ENCODE peak calls at places on chromosomes 3 and 15, in four cellular contexts. L is HepG2, C is K562, A is H1. Q is an unnamed sample.

GRCh38 chr15:90106522-90107117 is 4.4 kb upstream of the IDH2 start:
- DNase-seq in L (no peak), C (peak; percentile 53), A (no peak), Q (no peak)

GRCh38 chr3:170953229-170953628 is 44.8 kb upstream of the EIF5A2 start:
- DNase-seq in L (no peak), C (peak; percentile 22), A (no peak), Q (no peak)

GRCh38 chr3:160403028-160403545 is 3.6 kb downstream of the SMC4 start:
- DNase-seq in L (no peak), C (no peak), A (no peak), Q (no peak)

GRCh38 chr15:92661961-92662360 is 6.4 kb upstream of the FAM174B start:
- DNase-seq in L (no peak), C (no peak), A (no peak), Q (no peak)

GRCh38 chr3:65138531-65138930 is 450.7 kb upstream of the ADAMTS9 start:
- DNase-seq in L (no peak), C (no peak), A (no peak), Q (no peak)

GRCh38 chr3:177451940-177452484 is 254.7 kb upstream of the TBL1XR1 start:
- DNase-seq in L (peak; percentile 41), C (no peak), A (no peak), Q (no peak)

GRCh38 chr3:172915911-172916514 is 165.5 kb downstream of the ECT2 start:
- DNase-seq in L (no peak), C (no peak), A (no peak), Q (no peak)

GRCh38 chr3:9903238-9903624 is 583 bp downstream of the IL17RE start:
- DNase-seq in L (no peak), C (no peak), A (no peak), Q (no peak)

GRCh38 chr3:32297366-32297765 is 58.9 kb downstream of the CMTM8 start:
- DNase-seq in L (no peak), C (no peak), A (no peak), Q (no peak)

GRCh38 chr3:170585937-170586310 is at the start of gene SLC7A14:
- DNase-seq in L (no peak), C (no peak), A (peak; percentile 69), Q (no peak)

GRCh38 chr15:89907289-89907688 is 5.5 kb downstream of the ARPIN start:
- DNase-seq in L (no peak), C (no peak), A (no peak), Q (no peak)

GRCh38 chr3:57856675-57857074 is 100.6 kb downstream of the SLMAP start:
- DNase-seq in L (no peak), C (peak; percentile 4), A (no peak), Q (no peak)

GRCh38 chr15:57237282-57237642 is 139.0 kb upstream of the CGNL1 start:
- DNase-seq in L (no peak), C (no peak), A (no peak), Q (no peak)

GRCh38 chr3:65894679-65895078 is 144.0 kb downstream of the MAGI1 start:
- DNase-seq in L (no peak), C (no peak), A (no peak), Q (no peak)

GRCh38 chr3:16134173-16134928 is 40.1 kb upstream of the GALNT15 start:
- DNase-seq in L (no peak), C (no peak), A (no peak), Q (no peak)

GRCh38 chr3:125310623-125311076 is 64.5 kb downstream of the ZNF148 start:
- DNase-seq in L (peak; percentile 5), C (peak; percentile 56), A (no peak), Q (peak; percentile 33)
- TF ChIP-seq HDAC6 in L (no peak), C (no peak), A (no peak), Q (no peak)

GRCh38 chr3:156826896-156827882 is 1.0 kb downstream of the LEKR1 start:
- DNase-seq in L (no peak), C (no peak), A (no peak), Q (no peak)
- TF ChIP-seq HDAC6 in L (no peak), C (no peak), A (no peak), Q (no peak)

DNA sequence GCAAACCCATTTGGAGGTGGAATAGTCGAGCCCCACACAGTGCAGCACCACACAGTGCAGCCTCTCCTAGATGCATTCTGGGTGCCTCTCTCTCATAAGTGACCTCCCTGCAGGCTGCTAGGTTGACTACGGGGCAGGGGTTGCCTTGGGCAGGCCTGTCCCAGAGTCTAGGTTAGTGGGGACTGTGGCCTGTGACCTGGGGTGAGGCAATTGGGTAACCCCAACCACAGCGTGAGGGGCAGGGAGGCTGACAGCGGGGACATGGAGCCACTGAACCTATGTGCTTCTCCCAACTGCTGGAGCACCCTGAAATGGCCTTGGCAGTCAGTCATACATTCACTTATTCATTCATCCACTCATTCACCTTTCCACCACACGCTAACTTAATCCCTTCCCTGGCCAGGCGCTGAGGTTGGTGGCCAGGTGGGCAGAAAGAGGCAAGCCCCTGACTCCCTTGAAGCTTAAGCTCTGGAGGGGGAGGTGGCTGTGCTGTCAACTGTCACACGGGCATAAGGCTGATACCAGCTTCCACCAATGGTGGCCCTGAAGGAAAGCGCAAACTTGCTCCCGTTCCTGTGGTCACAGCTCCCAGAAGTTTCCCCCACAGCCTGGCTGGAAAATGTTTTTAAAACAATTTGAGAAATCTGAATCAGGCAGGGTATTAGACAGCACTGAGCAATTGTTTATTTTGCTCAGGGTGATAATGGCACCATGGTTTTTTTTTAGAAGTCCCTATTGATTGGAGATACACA is 46.2 kb downstream of the WNT7A start:
- DNase-seq in L (no peak), C (no peak), A (no peak), Q (no peak)
- TF ChIP-seq HDAC6 in L (no peak), C (no peak), A (no peak), Q (no peak)

GRCh38 chr3:43879166-43879565 is 188.4 kb downstream of the ABHD5 start:
- DNase-seq in L (no peak), C (peak; percentile 22), A (peak; percentile 63), Q (no peak)
- TF ChIP-seq HDAC6 in L (no peak), C (no peak), A (no peak), Q (no peak)

GRCh38 chr3:196638922-196639516 is 475 bp upstream of the NRROS start:
- DNase-seq in L (no peak), C (peak; percentile 35), A (no peak), Q (no peak)
- TF ChIP-seq HDAC6 in L (no peak), C (no peak), A (no peak), Q (no peak)

DNA sequence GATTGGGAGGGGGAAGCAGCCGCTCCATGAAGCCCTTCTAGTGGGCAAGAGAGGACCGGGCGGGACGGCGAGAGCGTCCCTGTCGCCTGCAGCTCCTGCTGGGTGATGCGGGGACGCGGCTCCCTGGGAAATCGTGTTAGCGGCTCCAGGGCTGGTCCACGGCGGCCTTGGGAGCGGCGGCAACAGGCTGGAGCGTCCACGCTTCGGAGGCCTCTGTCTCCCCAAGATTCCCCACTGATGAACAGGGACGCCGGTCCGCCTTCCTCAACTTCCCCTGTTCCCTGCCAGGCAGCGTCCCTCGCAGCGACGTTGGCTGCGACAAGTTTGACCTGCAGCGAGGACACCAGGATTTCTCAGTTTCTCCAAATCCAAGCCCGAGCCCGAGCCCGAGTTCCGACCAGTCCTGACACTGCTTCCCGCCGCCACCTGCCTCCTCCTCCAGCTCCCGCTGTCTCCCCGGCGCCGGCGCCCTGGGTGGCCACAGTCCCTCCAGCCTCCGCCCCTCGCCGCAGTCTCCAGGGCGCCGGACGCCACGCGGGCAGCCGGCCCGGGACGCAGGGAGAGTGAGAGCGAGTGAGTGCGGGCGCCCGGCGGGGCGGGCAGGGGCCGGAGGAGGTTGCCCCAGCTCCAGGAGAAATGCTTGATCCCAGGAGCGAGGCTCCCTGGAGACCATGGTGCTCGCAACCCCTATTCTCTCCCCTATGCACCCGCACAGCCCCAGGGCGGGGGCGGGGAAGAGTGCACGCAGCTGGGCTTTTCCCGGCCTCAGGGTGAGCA is 78.1 kb upstream of the RNF7 start:
- DNase-seq in L (no peak), C (peak; percentile 38), A (peak; percentile 69), Q (no peak)
- TF ChIP-seq HDAC6 in L (no peak), C (no peak), A (no peak), Q (no peak)

GRCh38 chr15:20106026-20106425 is 435.6 kb downstream of the GOLGA6L6 start:
- DNase-seq in L (no peak), C (no peak), A (no peak), Q (no peak)
- TF ChIP-seq HDAC6 in L (no peak), C (no peak), A (no peak), Q (no peak)

Q was measured in GM12878.